ENCODE peak calls at places on chromosomes 4 and X, in five cellular contexts. One of them, this sample, is unnamed.

GRCh38 chr4:102318526-102318925 is 26.8 kb downstream of the SLC39A8 start:
- DNase-seq in kidney glomerular epithelial cell: no peak
- DNase-seq in fibroblast of lung: no peak
- DNase-seq in activated T-cell treated with anti-CD3 and anti-CD28 coated beads, Interleukin-2, amount 50 U/mL, for 72 hours: no peak
- DNase-seq in HTR-8/SVneo: no peak
- DNase-seq in this sample: no peak

GRCh38 chr4:74283614-74284013 is 24.7 kb upstream of the EPGN start:
- DNase-seq in kidney glomerular epithelial cell: peak
- DNase-seq in fibroblast of lung: peak
- DNase-seq in activated T-cell treated with anti-CD3 and anti-CD28 coated beads, Interleukin-2, amount 50 U/mL, for 72 hours: no peak
- DNase-seq in HTR-8/SVneo: no peak
- DNase-seq in this sample: peak

GRCh38 chr4:184883024-184883423 is 57.3 kb upstream of the ACSL1 start:
- DNase-seq in kidney glomerular epithelial cell: no peak
- DNase-seq in fibroblast of lung: no peak
- DNase-seq in activated T-cell treated with anti-CD3 and anti-CD28 coated beads, Interleukin-2, amount 50 U/mL, for 72 hours: no peak
- DNase-seq in HTR-8/SVneo: no peak
- DNase-seq in this sample: no peak

GRCh38 chrX:21725498-21725897 is 32.4 kb downstream of the SMPX start:
- DNase-seq in kidney glomerular epithelial cell: peak
- DNase-seq in fibroblast of lung: peak
- DNase-seq in activated T-cell treated with anti-CD3 and anti-CD28 coated beads, Interleukin-2, amount 50 U/mL, for 72 hours: no peak
- DNase-seq in HTR-8/SVneo: peak
- DNase-seq in this sample: peak

GRCh38 chrX:13898603-13899002 is 81.7 kb upstream of the GPM6B start:
- DNase-seq in kidney glomerular epithelial cell: peak
- DNase-seq in fibroblast of lung: peak
- DNase-seq in activated T-cell treated with anti-CD3 and anti-CD28 coated beads, Interleukin-2, amount 50 U/mL, for 72 hours: peak
- DNase-seq in HTR-8/SVneo: no peak
- DNase-seq in this sample: no peak

GRCh38 chr4:67087897-67088296 is 457.4 kb downstream of the CENPC start:
- DNase-seq in kidney glomerular epithelial cell: peak
- DNase-seq in fibroblast of lung: no peak
- DNase-seq in activated T-cell treated with anti-CD3 and anti-CD28 coated beads, Interleukin-2, amount 50 U/mL, for 72 hours: peak
- DNase-seq in HTR-8/SVneo: no peak
- DNase-seq in this sample: no peak

GRCh38 chr4:129095811-129096454 is at the start of gene C4orf33:
- DNase-seq in kidney glomerular epithelial cell: peak
- DNase-seq in fibroblast of lung: peak
- DNase-seq in activated T-cell treated with anti-CD3 and anti-CD28 coated beads, Interleukin-2, amount 50 U/mL, for 72 hours: peak
- DNase-seq in HTR-8/SVneo: peak
- DNase-seq in this sample: peak

GRCh38 chr4:133149932-133150642 is 993 bp downstream of the PCDH10 start:
- DNase-seq in kidney glomerular epithelial cell: no peak
- DNase-seq in fibroblast of lung: peak
- DNase-seq in activated T-cell treated with anti-CD3 and anti-CD28 coated beads, Interleukin-2, amount 50 U/mL, for 72 hours: no peak
- DNase-seq in HTR-8/SVneo: no peak
- DNase-seq in this sample: peak

GRCh38 chr4:137131201-137131600 is 401.1 kb downstream of the PCDH18 start:
- DNase-seq in kidney glomerular epithelial cell: no peak
- DNase-seq in fibroblast of lung: no peak
- DNase-seq in activated T-cell treated with anti-CD3 and anti-CD28 coated beads, Interleukin-2, amount 50 U/mL, for 72 hours: no peak
- DNase-seq in HTR-8/SVneo: no peak
- DNase-seq in this sample: no peak

GRCh38 chr4:81635747-81636146 is 164.0 kb upstream of the RASGEF1B start:
- DNase-seq in kidney glomerular epithelial cell: peak
- DNase-seq in fibroblast of lung: no peak
- DNase-seq in activated T-cell treated with anti-CD3 and anti-CD28 coated beads, Interleukin-2, amount 50 U/mL, for 72 hours: no peak
- DNase-seq in HTR-8/SVneo: no peak
- DNase-seq in this sample: peak

GRCh38 chrX:136310411-136310810 is 9.6 kb downstream of the ADGRG4 start:
- DNase-seq in kidney glomerular epithelial cell: no peak
- DNase-seq in fibroblast of lung: peak
- DNase-seq in activated T-cell treated with anti-CD3 and anti-CD28 coated beads, Interleukin-2, amount 50 U/mL, for 72 hours: no peak
- DNase-seq in HTR-8/SVneo: peak
- DNase-seq in this sample: peak

GRCh38 chr4:118682928-118683327 is 2.3 kb upstream of the METTL14 start:
- DNase-seq in kidney glomerular epithelial cell: no peak
- DNase-seq in fibroblast of lung: peak
- DNase-seq in activated T-cell treated with anti-CD3 and anti-CD28 coated beads, Interleukin-2, amount 50 U/mL, for 72 hours: no peak
- DNase-seq in HTR-8/SVneo: peak
- DNase-seq in this sample: peak

GRCh38 chrX:18873189-18873791 is 110.6 kb downstream of the PHKA2 start:
- DNase-seq in kidney glomerular epithelial cell: no peak
- DNase-seq in fibroblast of lung: peak
- DNase-seq in activated T-cell treated with anti-CD3 and anti-CD28 coated beads, Interleukin-2, amount 50 U/mL, for 72 hours: no peak
- DNase-seq in HTR-8/SVneo: peak
- DNase-seq in this sample: peak

GRCh38 chr4:76896731-76897521 is 1.0 kb downstream of the SOWAHB start:
- DNase-seq in kidney glomerular epithelial cell: peak
- DNase-seq in fibroblast of lung: peak
- DNase-seq in activated T-cell treated with anti-CD3 and anti-CD28 coated beads, Interleukin-2, amount 50 U/mL, for 72 hours: peak
- DNase-seq in HTR-8/SVneo: peak
- DNase-seq in this sample: peak

GRCh38 chr4:821181-821591 is 4.7 kb downstream of the CPLX1 start:
- DNase-seq in kidney glomerular epithelial cell: no peak
- DNase-seq in fibroblast of lung: no peak
- DNase-seq in activated T-cell treated with anti-CD3 and anti-CD28 coated beads, Interleukin-2, amount 50 U/mL, for 72 hours: no peak
- DNase-seq in HTR-8/SVneo: no peak
- DNase-seq in this sample: no peak

GRCh38 chr4:165385124-165385523 is 6.3 kb downstream of the CPE start:
- DNase-seq in kidney glomerular epithelial cell: no peak
- DNase-seq in fibroblast of lung: no peak
- DNase-seq in activated T-cell treated with anti-CD3 and anti-CD28 coated beads, Interleukin-2, amount 50 U/mL, for 72 hours: no peak
- DNase-seq in HTR-8/SVneo: no peak
- DNase-seq in this sample: no peak

GRCh38 chrX:138711399-138712347 is at the start of gene FGF13:
- DNase-seq in kidney glomerular epithelial cell: no peak
- DNase-seq in fibroblast of lung: peak
- DNase-seq in activated T-cell treated with anti-CD3 and anti-CD28 coated beads, Interleukin-2, amount 50 U/mL, for 72 hours: peak
- DNase-seq in HTR-8/SVneo: no peak
- DNase-seq in this sample: no peak